ENCODE peak calls at places on chromosome 15, in eight cellular contexts. O, M, U, B, R, P, Y and N are unnamed samples. For H3K4me1, the result is how much of the 10 kb centered on the place peaks cover.

GRCh38 chr15:80509800-80510199 is 105.6 kb downstream of the ARNT2 start:
- DNase-seq in Y (no peak), B (no peak), U (no peak), O (no peak), R (no peak), M (no peak), P (no peak), N (no peak)

GRCh38 chr15:45640610-45641009 is 5.8 kb downstream of the SQOR start:
- DNase-seq in B (peak), O (no peak), Y (no peak), U (no peak), M (no peak), P (peak), R (no peak), N (no peak)

GRCh38 chr15:43329222-43329959 is 982 bp downstream of the LCMT2 start:
- DNase-seq in Y (peak), O (peak), R (peak), B (peak), M (no peak), P (no peak), U (peak), N (no peak)

GRCh38 chr15:39735120-39735717 is 47.4 kb downstream of the FSIP1 start:
- DNase-seq in B (peak), R (no peak), P (no peak), M (no peak), O (no peak), U (no peak), Y (no peak), N (no peak)

GRCh38 chr15:45094358-45094730 is 19.6 kb downstream of the DUOX2 start:
- DNase-seq in B (peak), Y (no peak), P (no peak), U (peak), O (no peak), M (no peak), R (no peak), N (no peak)

GRCh38 chr15:101675796-101676582 is 23.8 kb upstream of the TM2D3 start:
- DNase-seq in Y (no peak), U (no peak), P (no peak), B (peak), O (no peak), R (no peak), M (no peak), N (no peak)

GRCh38 chr15:73947651-73948050 is 21.4 kb downstream of the LOXL1 start:
- DNase-seq in B (no peak), R (no peak), P (no peak), M (peak), Y (no peak), O (no peak), U (no peak), N (no peak)

GRCh38 chr15:99135194-99135593 is 30.3 kb downstream of the SYNM start:
- DNase-seq in B (peak), Y (no peak), P (no peak), R (no peak), M (no peak), O (no peak), U (no peak), N (no peak)

GRCh38 chr15:99452728-99453643 is 112.8 kb upstream of the MEF2A start:
- DNase-seq in U (peak), O (peak), M (peak), P (peak), B (peak), R (peak), Y (peak), N (peak)

GRCh38 chr15:98881526-98882517 is 125.8 kb downstream of the PGPEP1L start:
- DNase-seq in Y (no peak), R (no peak), P (no peak), M (no peak), B (peak), U (no peak), O (no peak), N (no peak)

GRCh38 chr15:43511012-43511885 is 6.2 kb upstream of the MAP1A start:
- DNase-seq in O (no peak), R (peak), Y (no peak), U (no peak), P (no peak), B (no peak), M (no peak), N (no peak)

GRCh38 chr15:39110336-39110735 is 470.5 kb upstream of the THBS1 start:
- DNase-seq in Y (no peak), R (no peak), B (peak), U (no peak), P (no peak), O (no peak), M (no peak), N (no peak)

DNA sequence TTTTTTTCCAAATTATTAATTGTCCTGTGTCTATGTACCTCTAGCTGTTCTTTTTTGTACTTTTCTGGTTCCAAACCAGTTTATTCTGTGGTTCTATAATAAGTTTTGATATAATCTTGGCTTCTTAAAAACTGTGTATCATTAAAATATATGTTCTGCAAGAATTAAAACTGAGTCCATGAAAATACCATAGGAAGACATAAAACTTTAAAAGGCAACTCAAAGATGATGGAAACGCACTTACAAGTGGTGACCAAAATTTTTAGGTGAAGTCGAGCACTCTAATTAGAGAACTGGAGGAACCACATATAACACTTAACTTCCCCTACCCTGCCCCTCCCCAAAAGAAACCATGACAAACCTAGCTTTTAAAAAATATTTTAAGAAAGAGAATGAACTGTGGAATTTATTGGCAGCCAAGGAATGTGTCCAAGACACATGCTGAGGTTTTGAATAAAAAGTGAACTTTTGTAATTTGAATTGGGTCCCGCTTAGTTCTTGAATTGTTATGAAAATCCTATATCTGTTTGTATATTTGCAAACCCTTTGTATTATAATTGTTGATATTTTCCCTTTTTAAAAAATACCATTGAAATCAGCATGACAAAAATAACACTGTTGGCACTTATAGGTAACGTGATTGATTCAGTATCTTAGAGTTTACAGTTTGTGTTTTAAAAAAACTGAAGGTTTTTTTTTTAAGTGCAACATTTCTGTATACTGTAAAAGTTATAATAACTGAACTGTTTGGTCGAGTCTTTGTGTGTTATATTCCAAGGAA is 7.7 kb downstream of the NR2F2 start:
- DNase-seq in P (no peak), Y (no peak), M (no peak), R (no peak), U (no peak), B (no peak), O (no peak), N (no peak)
- H3K4me1 ChIP-seq in P (under half), Y (under half), M (under half), R (under half), U (under half), B (under half), O (under half), N (under half)

DNA sequence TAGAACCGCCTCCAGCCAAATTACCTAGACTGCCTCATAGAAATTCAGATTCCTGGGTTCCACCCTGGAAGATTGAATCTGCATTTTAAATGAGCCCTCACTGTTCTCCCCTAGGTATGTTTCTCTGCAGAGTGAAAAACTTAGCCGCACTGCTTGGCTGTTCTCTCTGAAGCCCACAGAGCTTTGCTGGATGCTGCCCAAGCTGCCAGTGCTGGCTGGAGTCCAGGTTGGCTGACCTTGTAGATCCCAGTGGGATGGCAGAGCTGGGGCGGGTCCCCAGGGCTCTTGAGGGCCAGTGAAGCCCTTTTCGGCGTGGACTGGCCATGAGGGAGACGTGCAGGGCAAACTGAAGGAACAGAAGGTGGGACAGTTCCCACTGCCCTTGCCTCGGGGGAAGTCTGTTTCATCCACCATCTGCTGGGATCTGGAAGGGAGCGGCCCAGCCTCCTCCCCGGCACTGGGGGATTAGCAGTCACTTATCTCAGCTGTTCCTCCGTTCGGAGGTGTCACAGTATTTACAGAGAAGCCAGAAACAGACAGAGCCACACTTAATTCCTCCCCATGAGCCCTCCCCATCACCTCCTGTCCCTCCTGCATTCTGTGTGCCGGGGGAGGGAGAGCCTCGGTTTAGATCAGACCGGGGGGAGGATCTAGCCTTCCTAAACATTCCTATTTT is 3.9 kb upstream of the ACTC1 start:
- DNase-seq in O (peak), P (no peak), R (peak), Y (peak), U (no peak), B (no peak), M (no peak), N (no peak)
- H3K4me3 ChIP-seq in O (no peak), P (no peak), R (no peak), Y (no peak), U (no peak), B (no peak), M (no peak), N (no peak)

GRCh38 chr15:67771201-67771600 is 54.1 kb upstream of the SKOR1 start:
- DNase-seq in B (no peak), R (no peak), M (no peak), U (no peak), O (no peak), Y (no peak), P (no peak), N (no peak)
- H3K4me1 ChIP-seq in B (under half), R (under half), M (under half), U (under half), O (under half), Y (under half), P (under half), N (under half)

DNA sequence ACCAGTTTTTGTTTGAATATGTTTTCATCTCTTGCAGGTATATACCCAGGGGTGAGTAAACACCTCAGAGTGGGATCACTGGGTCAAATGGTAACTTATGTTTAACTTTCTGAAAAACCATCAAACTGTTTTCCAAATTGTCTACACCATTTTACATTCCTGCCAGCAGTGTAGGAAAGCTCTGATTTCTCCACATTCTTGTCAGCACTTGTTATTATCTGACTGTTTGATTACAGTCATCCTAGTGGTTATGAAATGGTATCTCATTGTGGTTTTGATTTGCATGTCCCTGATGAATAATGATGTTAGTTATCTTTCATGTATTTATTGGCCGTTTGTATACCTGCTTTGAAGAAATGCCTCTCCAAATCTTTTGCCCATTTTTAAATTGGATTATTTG is 13.8 kb downstream of the FSD2 start:
- DNase-seq in P (no peak), B (no peak), M (no peak), R (no peak), Y (no peak), O (no peak), U (no peak), N (no peak)
- H3K4me3 ChIP-seq in P (no peak), B (no peak), M (no peak), R (no peak), Y (no peak), O (no peak), U (no peak), N (no peak)

DNA sequence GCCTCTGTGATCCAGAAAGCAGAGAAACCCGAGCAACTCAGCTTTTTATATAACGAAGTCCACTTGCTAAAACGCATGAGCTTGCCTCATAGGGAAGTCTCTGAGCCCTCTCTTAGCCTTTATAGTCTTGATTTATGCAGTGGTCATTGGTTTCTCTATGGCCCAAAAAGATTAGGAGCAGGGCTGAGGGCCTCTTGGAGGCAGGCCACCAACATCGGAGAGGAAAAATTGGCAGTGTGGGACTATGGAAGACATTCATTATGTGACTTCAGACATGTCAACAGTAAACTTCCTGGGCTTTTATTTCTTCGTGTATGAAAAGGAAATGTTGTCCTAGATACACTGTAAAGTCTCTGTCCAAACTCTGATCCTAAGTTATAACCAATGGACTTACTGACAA is 13.5 kb downstream of the RAB8B start:
- DNase-seq in Y (no peak), M (no peak), U (no peak), P (no peak), B (no peak), R (no peak), O (no peak), N (no peak)
- H3K4me1 ChIP-seq in Y (half or more), M (under half), U (under half), P (under half), B (under half), R (under half), O (under half), N (under half)

GRCh38 chr15:68875377-68876116 is 54.8 kb upstream of the SPESP1 start:
- DNase-seq in U (peak), B (peak), Y (peak), P (peak), O (peak), M (peak), R (peak), N (peak)
- H3K4me3 ChIP-seq in U (no peak), B (peak), Y (peak), P (peak), O (peak), M (peak), R (no peak), N (peak)

GRCh38 chr15:72117698-72118399 is at the start of gene MYO9A:
- DNase-seq in M (peak), B (peak), O (peak), Y (peak), U (peak), P (peak), R (peak), N (peak)
- H3K4me1 ChIP-seq in M (under half), B (under half), O (under half), Y (half or more), U (under half), P (under half), R (under half), N (half or more)